ENCODE peak calls at places on chromosomes 5 and 9, in eight cellular contexts. One of them, this sample, is unnamed.

GRCh38 chr5:16549491-16550233 is 67.1 kb downstream of the RETREG1 start:
- DNase-seq in germinal center: no peak
- DNase-seq in NCI-H1105 treated with DMSO at 0.1 percent for 48 hours: no peak
- DNase-seq in mesenchymal stem cell: no peak
- DNase-seq in T-helper 9 cell: no peak
- DNase-seq in sciatic nerve: no peak
- DNase-seq in GM12891: no peak
- DNase-seq in IMR-90: no peak
- DNase-seq in this sample: no peak

GRCh38 chr5:10503997-10504761 is 59.7 kb upstream of the ANKRD33B start:
- DNase-seq in NCI-H1105 treated with DMSO at 0.1 percent for 48 hours: no peak
- DNase-seq in mesenchymal stem cell: no peak
- DNase-seq in T-helper 9 cell: no peak
- DNase-seq in IMR-90: peak
- DNase-seq in sciatic nerve: no peak
- DNase-seq in GM12891: no peak
- DNase-seq in germinal center: no peak
- DNase-seq in this sample: no peak

GRCh38 chr9:81103597-81104471 is 585.5 kb downstream of the TLE1 start:
- DNase-seq in NCI-H1105 treated with DMSO at 0.1 percent for 48 hours: no peak
- DNase-seq in GM12891: no peak
- DNase-seq in germinal center: no peak
- DNase-seq in T-helper 9 cell: no peak
- DNase-seq in IMR-90: no peak
- DNase-seq in sciatic nerve: no peak
- DNase-seq in mesenchymal stem cell: no peak
- DNase-seq in this sample: no peak

GRCh38 chr5:109476292-109476691 is 66.5 kb upstream of the PJA2 start:
- DNase-seq in T-helper 9 cell: no peak
- DNase-seq in mesenchymal stem cell: no peak
- DNase-seq in sciatic nerve: no peak
- DNase-seq in IMR-90: no peak
- DNase-seq in GM12891: no peak
- DNase-seq in germinal center: no peak
- DNase-seq in NCI-H1105 treated with DMSO at 0.1 percent for 48 hours: no peak
- DNase-seq in this sample: no peak

GRCh38 chr5:21806943-21807342 is 1046.2 kb downstream of the CDH12 start:
- DNase-seq in sciatic nerve: no peak
- DNase-seq in T-helper 9 cell: no peak
- DNase-seq in germinal center: no peak
- DNase-seq in GM12891: no peak
- DNase-seq in NCI-H1105 treated with DMSO at 0.1 percent for 48 hours: no peak
- DNase-seq in IMR-90: peak
- DNase-seq in mesenchymal stem cell: peak
- DNase-seq in this sample: no peak

GRCh38 chr5:124741711-124742496 is 4.5 kb downstream of the ZNF608 start:
- DNase-seq in GM12891: no peak
- DNase-seq in T-helper 9 cell: no peak
- DNase-seq in NCI-H1105 treated with DMSO at 0.1 percent for 48 hours: no peak
- DNase-seq in germinal center: no peak
- DNase-seq in sciatic nerve: no peak
- DNase-seq in mesenchymal stem cell: peak
- DNase-seq in IMR-90: peak
- DNase-seq in this sample: no peak

GRCh38 chr9:136703231-136703870 is 9.0 kb upstream of the DIPK1B start:
- DNase-seq in sciatic nerve: no peak
- DNase-seq in NCI-H1105 treated with DMSO at 0.1 percent for 48 hours: no peak
- DNase-seq in mesenchymal stem cell: no peak
- DNase-seq in IMR-90: no peak
- DNase-seq in GM12891: no peak
- DNase-seq in germinal center: no peak
- DNase-seq in T-helper 9 cell: no peak
- DNase-seq in this sample: no peak

GRCh38 chr9:121298689-121299112 is 30.7 kb downstream of the GSN start:
- DNase-seq in germinal center: peak
- DNase-seq in mesenchymal stem cell: no peak
- DNase-seq in GM12891: no peak
- DNase-seq in T-helper 9 cell: no peak
- DNase-seq in IMR-90: no peak
- DNase-seq in NCI-H1105 treated with DMSO at 0.1 percent for 48 hours: no peak
- DNase-seq in sciatic nerve: no peak
- DNase-seq in this sample: peak

This sample was measured in suprapubic skin.